ENCODE peak calls at places on chromosomes 16 and 17, in four cellular contexts. S is hippocampal formation, Q is neural crest cell, G is thoracic aorta. J is an unnamed sample.

GRCh38 chr17:32899240-32900013 is 22.5 kb upstream of the MYO1D start:
- DNase-seq in S (no peak), Q (no peak), G (no peak), J (no peak)

GRCh38 chr17:32625971-32626370 is 139.2 kb downstream of the CDK5R1 start:
- DNase-seq in S (peak), Q (no peak), G (no peak), J (no peak)

GRCh38 chr17:37792787-37793186 is 47.9 kb upstream of the HNF1B start:
- DNase-seq in S (no peak), Q (no peak), G (no peak), J (no peak)

GRCh38 chr16:67407176-67407787 is 9.0 kb downstream of the ZDHHC1 start:
- DNase-seq in S (no peak), Q (no peak), G (no peak), J (no peak)

GRCh38 chr16:70700101-70701020 is 14.5 kb upstream of the MTSS2 start:
- DNase-seq in S (peak), Q (no peak), G (no peak), J (no peak)

GRCh38 chr16:23944381-23944780 is 108.6 kb downstream of the PRKCB start:
- DNase-seq in S (no peak), Q (no peak), G (no peak), J (no peak)

GRCh38 chr17:73342057-73342522 is 30.3 kb upstream of the CDC42EP4 start:
- DNase-seq in S (peak), Q (peak), G (peak), J (peak)

GRCh38 chr17:4633643-4634042 is 7.8 kb downstream of the ALOX15 start:
- DNase-seq in S (no peak), Q (no peak), G (no peak), J (no peak)

GRCh38 chr16:81321537-81321936 is 6.8 kb downstream of the GAN start:
- DNase-seq in S (no peak), Q (no peak), G (no peak), J (no peak)

GRCh38 chr17:83125515-83126274 is 46.3 kb downstream of the METRNL start:
- DNase-seq in S (no peak), Q (no peak), G (no peak), J (no peak)

GRCh38 chr17:40443196-40443987 is at the start of gene IGFBP4:
- DNase-seq in S (no peak), Q (peak), G (no peak), J (no peak)

GRCh38 chr17:81607431-81607830 is 29.5 kb downstream of the NPLOC4 start:
- DNase-seq in S (no peak), Q (no peak), G (no peak), J (no peak)